ENCODE peak calls at places on chromosomes 2 and 18, in eight cellular contexts. K, H, S, U, N, W, E and F are unnamed samples.

GRCh38 chr2:121260370-121261154 is 24.4 kb downstream of the TFCP2L1 start:
- DNase-seq in K (no peak), H (no peak), S (peak), U (no peak), N (no peak), W (no peak), E (no peak), F (no peak)

GRCh38 chr2:68190991-68191731 is 33.5 kb downstream of the PNO1 start:
- DNase-seq in K (no peak), H (no peak), S (no peak), U (no peak), N (no peak), W (no peak), E (no peak), F (no peak)

GRCh38 chr2:209633911-209634310 is 137.7 kb upstream of the UNC80 start:
- DNase-seq in K (no peak), H (no peak), S (no peak), U (no peak), N (no peak), W (no peak), E (no peak), F (no peak)

GRCh38 chr2:46749042-46749461 is 166.6 kb downstream of the MCFD2 start:
- DNase-seq in K (no peak), H (no peak), S (no peak), U (no peak), N (no peak), W (no peak), E (no peak), F (no peak)

GRCh38 chr2:102736174-102736606 is 25.6 kb upstream of the TMEM182 start:
- DNase-seq in K (peak), H (no peak), S (peak), U (no peak), N (no peak), W (no peak), E (peak), F (no peak)

GRCh38 chr2:203826704-203827103 is 40.9 kb upstream of the CTLA4 start:
- DNase-seq in K (no peak), H (no peak), S (no peak), U (no peak), N (no peak), W (no peak), E (no peak), F (no peak)

GRCh38 chr2:103616891-103617290 is 855.1 kb downstream of the TMEM182 start:
- DNase-seq in K (no peak), H (no peak), S (no peak), U (no peak), N (no peak), W (no peak), E (no peak), F (no peak)

GRCh38 chr2:219029829-219030165 is 11.5 kb downstream of the CFAP65 start:
- DNase-seq in K (peak), H (peak), S (peak), U (peak), N (peak), W (peak), E (peak), F (peak)

GRCh38 chr18:59697236-59697932 is at the start of gene CCBE1:
- DNase-seq in K (peak), H (no peak), S (peak), U (no peak), N (peak), W (no peak), E (peak), F (peak)

GRCh38 chr2:127161176-127162136 is 54.5 kb upstream of the BIN1 start:
- DNase-seq in K (no peak), H (no peak), S (no peak), U (no peak), N (peak), W (no peak), E (no peak), F (no peak)

GRCh38 chr2:11790228-11790627 is 43.8 kb downstream of the LPIN1 start:
- DNase-seq in K (no peak), H (no peak), S (no peak), U (no peak), N (no peak), W (no peak), E (no peak), F (no peak)

GRCh38 chr2:41698787-41699422 is 348.9 kb upstream of the PKDCC start:
- DNase-seq in K (peak), H (no peak), S (no peak), U (no peak), N (no peak), W (no peak), E (peak), F (peak)

GRCh38 chr2:16330012-16330411 is 335.6 kb downstream of the CYRIA start:
- DNase-seq in K (no peak), H (no peak), S (no peak), U (no peak), N (no peak), W (no peak), E (peak), F (no peak)